ENCODE peak calls at places on chromosomes 12 and 14, in six cellular contexts. U, Y, H, G, P and F are unnamed samples.

GRCh38 chr14:96145116-96145864 is 59.3 kb upstream of the BDKRB2 start:
- DNase-seq in U (no peak), Y (peak; percentile 91), H (no peak), G (no peak), P (no peak), F (peak; percentile 7)

GRCh38 chr14:81157431-81157830 is 63.3 kb downstream of the GTF2A1 start:
- DNase-seq in U (no peak), Y (no peak), H (no peak), G (no peak), P (no peak), F (no peak)

GRCh38 chr14:32038876-32039275 is 38.2 kb upstream of the ARHGAP5 start:
- DNase-seq in U (no peak), Y (peak; percentile 1), H (peak; percentile 25), G (no peak), P (no peak), F (no peak)

GRCh38 chr12:131074221-131075083 is 120.7 kb downstream of the ADGRD1 start:
- DNase-seq in U (no peak), Y (no peak), H (no peak), G (no peak), P (no peak), F (no peak)

GRCh38 chr12:32893008-32893407 is 3.6 kb downstream of the PKP2 start:
- DNase-seq in U (no peak), Y (no peak), H (no peak), G (no peak), P (no peak), F (no peak)

GRCh38 chr14:94145902-94146527 is 16.6 kb upstream of the IFI27L2 start:
- DNase-seq in U (no peak), Y (no peak), H (no peak), G (no peak), P (no peak), F (no peak)

GRCh38 chr12:42364692-42365091 is 38.7 kb downstream of the PPHLN1 start:
- DNase-seq in U (no peak), Y (no peak), H (no peak), G (no peak), P (peak; percentile 49), F (no peak)

GRCh38 chr12:18549598-18549997 is 188.2 kb downstream of the PLCZ1 start:
- DNase-seq in U (no peak), Y (no peak), H (no peak), G (no peak), P (no peak), F (no peak)

GRCh38 chr12:98738002-98738401 is 92.9 kb downstream of the APAF1 start:
- DNase-seq in U (no peak), Y (peak; percentile 29), H (no peak), G (no peak), P (no peak), F (no peak)

GRCh38 chr14:20687362-20688166 is 1.0 kb upstream of the ANG start:
- DNase-seq in U (no peak), Y (no peak), H (no peak), G (peak; percentile 76), P (no peak), F (no peak)

GRCh38 chr12:20044836-20045235 is 323.5 kb upstream of the PDE3A start:
- DNase-seq in U (no peak), Y (peak; percentile 39), H (peak; percentile 10), G (peak; percentile 2), P (no peak), F (no peak)

GRCh38 chr14:20684662-20685456 is 499 bp downstream of the RNASE4 start:
- DNase-seq in U (peak; percentile 42), Y (peak; percentile 43), H (no peak), G (peak; percentile 83), P (no peak), F (no peak)

GRCh38 chr14:105250986-105251385 is 2.7 kb downstream of the BTBD6 start:
- DNase-seq in U (no peak), Y (no peak), H (no peak), G (no peak), P (no peak), F (no peak)

GRCh38 chr14:96212140-96212539 is 7.5 kb downstream of the BDKRB2 start:
- DNase-seq in U (no peak), Y (peak; percentile 48), H (no peak), G (no peak), P (no peak), F (no peak)

GRCh38 chr14:81310606-81311005 is 89.5 kb downstream of the STON2 start:
- DNase-seq in U (no peak), Y (no peak), H (no peak), G (no peak), P (no peak), F (no peak)

GRCh38 chr12:91841786-91842185 is 303.9 kb downstream of the BTG1 start:
- DNase-seq in U (no peak), Y (no peak), H (no peak), G (no peak), P (no peak), F (no peak)

GRCh38 chr12:112738531-112738930 is 53.0 kb upstream of the RPH3A start:
- DNase-seq in U (no peak), Y (no peak), H (no peak), G (no peak), P (no peak), F (no peak)

GRCh38 chr14:35808076-35808657 is 928 bp downstream of the RALGAPA1 start:
- DNase-seq in U (no peak), Y (no peak), H (no peak), G (peak; percentile 31), P (peak; percentile 9), F (no peak)

GRCh38 chr12:76611533-76611932 is 52.0 kb upstream of the OSBPL8 start:
- DNase-seq in U (no peak), Y (peak; percentile 93), H (no peak), G (peak; percentile 57), P (no peak), F (no peak)

GRCh38 chr14:99910337-99911268 is 117.4 kb downstream of the EML1 start:
- DNase-seq in U (no peak), Y (peak; percentile 95), H (no peak), G (peak; percentile 79), P (no peak), F (no peak)

GRCh38 chr14:68362841-68363240 is 430.0 kb downstream of the ZFP36L1 start:
- DNase-seq in U (no peak), Y (no peak), H (no peak), G (no peak), P (no peak), F (no peak)

DNA sequence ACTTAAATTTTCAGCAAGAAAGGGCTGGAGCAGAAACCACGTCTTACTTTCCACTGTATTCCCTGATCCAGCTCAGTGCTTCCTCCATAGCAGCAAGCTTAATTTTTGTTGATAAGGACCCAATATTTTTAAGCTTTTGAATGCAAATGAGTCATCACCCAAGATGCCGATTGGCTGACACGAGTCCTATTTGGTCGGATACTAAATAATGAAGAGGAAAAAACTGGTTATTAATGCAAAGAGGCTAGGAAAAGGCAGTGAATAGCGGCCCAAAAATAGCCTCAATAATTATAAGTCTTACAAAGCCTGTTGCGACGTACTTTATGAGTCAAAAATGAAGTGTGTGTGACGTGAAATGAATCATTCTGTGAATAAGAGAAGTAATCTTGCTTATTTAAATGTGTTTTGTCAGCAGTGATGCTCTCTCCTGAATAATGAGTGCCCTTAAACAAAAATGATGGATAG is 46.9 kb upstream of the IGF1 start:
- DNase-seq in U (no peak), Y (peak; percentile 86), H (no peak), G (no peak), P (no peak), F (no peak)
- TF ChIP-seq RAD21 in U (no peak), Y (no peak), H (no peak), G (no peak), P (no peak), F (no peak)

GRCh38 chr14:22427771-22428228 is 161.2 kb downstream of the DAD1 start:
- DNase-seq in U (no peak), Y (peak; percentile 57), H (no peak), G (peak; percentile 14), P (no peak), F (no peak)
- TF ChIP-seq RAD21 in U (no peak), Y (no peak), H (no peak), G (no peak), P (no peak), F (no peak)

GRCh38 chr14:92473947-92474535 is 39.5 kb upstream of the RIN3 start:
- DNase-seq in U (no peak), Y (peak; percentile 16), H (no peak), G (peak; percentile 18), P (no peak), F (peak; percentile 26)

GRCh38 chr14:92475037-92475436 is 38.5 kb upstream of the RIN3 start:
- DNase-seq in U (no peak), Y (no peak), H (no peak), G (no peak), P (no peak), F (no peak)

GRCh38 chr14:92473261-92473946 is 40.2 kb upstream of the RIN3 start:
- DNase-seq in U (no peak), Y (peak; percentile 75), H (no peak), G (peak; percentile 61), P (no peak), F (no peak)

GRCh38 chr14:92472860-92473259 is 40.7 kb upstream of the RIN3 start:
- DNase-seq in U (no peak), Y (no peak), H (no peak), G (no peak), P (no peak), F (peak; percentile 27)

GRCh38 chr14:92475451-92476187 is 38.0 kb upstream of the RIN3 start:
- DNase-seq in U (no peak), Y (no peak), H (no peak), G (no peak), P (no peak), F (peak; percentile 14)
- TF ChIP-seq RAD21 in U (no peak), Y (no peak), H (no peak), G (no peak), P (no peak), F (no peak)

GRCh38 chr12:110798461-110798860 is 48.3 kb upstream of the CCDC63 start:
- DNase-seq in U (no peak), Y (no peak), H (no peak), G (no peak), P (no peak), F (no peak)

GRCh38 chr12:110807640-110808039 is 39.1 kb upstream of the CCDC63 start:
- DNase-seq in U (no peak), Y (no peak), H (no peak), G (no peak), P (no peak), F (no peak)

GRCh38 chr12:110804406-110804805 is 42.4 kb upstream of the CCDC63 start:
- DNase-seq in U (no peak), Y (no peak), H (no peak), G (no peak), P (no peak), F (no peak)

GRCh38 chr12:110796952-110797351 is 49.8 kb upstream of the CCDC63 start:
- DNase-seq in U (peak; percentile 40), Y (no peak), H (no peak), G (no peak), P (peak; percentile 67), F (no peak)

DNA sequence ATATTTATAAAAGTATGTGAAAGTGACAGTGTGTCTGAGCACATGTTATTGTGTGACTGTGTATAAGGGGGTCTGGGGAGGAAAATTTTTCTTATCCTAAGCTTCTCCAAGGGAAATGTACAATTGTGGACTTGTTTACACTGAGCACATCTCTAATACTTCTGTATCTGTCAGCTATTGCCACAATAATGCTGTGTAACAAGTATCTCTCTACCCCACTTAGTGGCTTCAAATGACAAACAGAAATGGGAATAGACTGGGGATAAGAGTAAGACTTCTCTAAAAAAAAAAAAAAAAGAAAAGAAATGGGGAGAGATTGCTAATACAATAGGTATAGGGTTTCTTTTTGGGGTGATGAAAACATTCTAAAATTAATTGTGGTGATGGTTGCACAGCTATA is 44.3 kb upstream of the CCDC63 start:
- DNase-seq in U (no peak), Y (no peak), H (no peak), G (no peak), P (no peak), F (no peak)
- TF ChIP-seq RAD21 in U (no peak), Y (no peak), H (no peak), G (no peak), P (no peak), F (no peak)

GRCh38 chr14:22002860-22003284 is 329.3 kb upstream of the OR4E1 start:
- DNase-seq in U (peak; percentile 16), Y (no peak), H (no peak), G (peak; percentile 56), P (peak; percentile 12), F (peak; percentile 76)
- TF ChIP-seq RAD21 in U (peak; percentile 20), Y (no peak), H (no peak), G (peak; percentile 30), P (no peak), F (peak; percentile 73)